ENCODE peak calls at places on chromosome 2, in eight cellular contexts. A is HCT116, M is transverse colon, H is iPS DF 6.9, Z is tibial nerve, F is cardiac muscle cell, L is psoas muscle, R is fibroblast of lung. Q is an unnamed sample.
A peak's percentile ranks its signal among the peaks of the same experiment; 100 is the strongest.

GRCh38 chr2:239805043-239805329 is 220.2 kb downstream of the NDUFA10 start:
- DNase-seq in A (no peak), M (no peak), H (no peak), Z (no peak), F (no peak), L (no peak), R (no peak), Q (no peak)

GRCh38 chr2:99101697-99102096 is 39.8 kb upstream of the C2orf15 start:
- DNase-seq in A (no peak), M (no peak), H (no peak), Z (no peak), F (no peak), L (no peak), R (peak; percentile 40), Q (no peak)

GRCh38 chr2:61855178-61855523 is 1.3 kb upstream of the FAM161A start:
- DNase-seq in A (no peak), M (peak; percentile 29), H (no peak), Z (no peak), F (no peak), L (no peak), R (no peak), Q (peak; percentile 70)

GRCh38 chr2:3297523-3297922 is 80.1 kb downstream of the EIPR1 start:
- DNase-seq in A (no peak), M (no peak), H (no peak), Z (no peak), F (no peak), L (no peak), R (no peak), Q (no peak)

GRCh38 chr2:30410217-30410616 is 36.8 kb upstream of the LCLAT1 start:
- DNase-seq in A (no peak), M (no peak), H (no peak), Z (no peak), F (no peak), L (no peak), R (no peak), Q (no peak)

GRCh38 chr2:254231-254630 is 9.6 kb downstream of the SH3YL1 start:
- DNase-seq in A (no peak), M (no peak), H (no peak), Z (no peak), F (no peak), L (no peak), R (no peak), Q (no peak)

GRCh38 chr2:120236296-120236695 is 13.1 kb upstream of the TMEM185B start:
- DNase-seq in A (no peak), M (peak; percentile 7), H (no peak), Z (no peak), F (no peak), L (peak; percentile 42), R (no peak), Q (no peak)

GRCh38 chr2:181846359-181846758 is 45.2 kb upstream of the ITPRID2 start:
- DNase-seq in A (no peak), M (no peak), H (no peak), Z (no peak), F (no peak), L (no peak), R (no peak), Q (no peak)

GRCh38 chr2:25690058-25690457 is 16.7 kb upstream of the DTNB start:
- DNase-seq in A (no peak), M (no peak), H (no peak), Z (no peak), F (no peak), L (no peak), R (no peak), Q (no peak)

GRCh38 chr2:47063159-47063930 is 91.8 kb downstream of the STPG4 start:
- DNase-seq in A (no peak), M (no peak), H (no peak), Z (no peak), F (no peak), L (no peak), R (no peak), Q (no peak)

GRCh38 chr2:218569661-218570500 is 1.2 kb downstream of the CNOT9 start:
- DNase-seq in A (no peak), M (peak; percentile 13), H (no peak), Z (no peak), F (peak; percentile 2), L (no peak), R (peak; percentile 62), Q (no peak)

GRCh38 chr2:237118025-237118424 is 32.3 kb downstream of the COPS8 start:
- DNase-seq in A (no peak), M (no peak), H (no peak), Z (no peak), F (no peak), L (no peak), R (peak; percentile 51), Q (no peak)

GRCh38 chr2:157229572-157229971 is 27.9 kb upstream of the GALNT5 start:
- DNase-seq in A (no peak), M (no peak), H (no peak), Z (no peak), F (no peak), L (no peak), R (peak; percentile 95), Q (no peak)

GRCh38 chr2:5981241-5982055 is 289.3 kb downstream of the SOX11 start:
- DNase-seq in A (no peak), M (no peak), H (no peak), Z (no peak), F (peak; percentile 32), L (no peak), R (peak; percentile 4), Q (peak; percentile 68)

GRCh38 chr2:99471635-99472326 is 18.0 kb downstream of the REV1 start:
- DNase-seq in A (no peak), M (no peak), H (no peak), Z (no peak), F (no peak), L (no peak), R (no peak), Q (no peak)

GRCh38 chr2:150803689-150804398 is 316.4 kb upstream of the RND3 start:
- DNase-seq in A (no peak), M (no peak), H (no peak), Z (no peak), F (no peak), L (no peak), R (no peak), Q (no peak)

GRCh38 chr2:234339016-234339415 is 157.9 kb downstream of the ARL4C start:
- DNase-seq in A (no peak), M (no peak), H (no peak), Z (no peak), F (no peak), L (no peak), R (no peak), Q (no peak)

GRCh38 chr2:44705356-44705755 is 236.1 kb upstream of the SIX3 start:
- DNase-seq in A (no peak), M (no peak), H (no peak), Z (no peak), F (no peak), L (no peak), R (no peak), Q (no peak)

GRCh38 chr2:9232886-9233285 is 26.3 kb downstream of the ASAP2 start:
- DNase-seq in A (peak; percentile 77), M (no peak), H (no peak), Z (no peak), F (no peak), L (no peak), R (no peak), Q (no peak)

GRCh38 chr2:240810621-240811020 is 9.4 kb downstream of the KIF1A start:
- DNase-seq in A (no peak), M (peak; percentile 4), H (no peak), Z (no peak), F (no peak), L (no peak), R (no peak), Q (no peak)

GRCh38 chr2:229050063-229050635 is 220.9 kb downstream of the PID1 start:
- DNase-seq in A (no peak), M (no peak), H (no peak), Z (no peak), F (no peak), L (no peak), R (peak; percentile 58), Q (no peak)

GRCh38 chr2:134447669-134448068 is 193.8 kb downstream of the MGAT5 start:
- DNase-seq in A (no peak), M (no peak), H (no peak), Z (no peak), F (no peak), L (no peak), R (no peak), Q (no peak)
- H3K27ac ChIP-seq in A (no peak overlapping the region), M (no peak overlapping the region), H (no peak overlapping the region), Z (no peak overlapping the region), F (no peak overlapping the region), L (no peak overlapping the region), R (no peak overlapping the region), Q (no peak overlapping the region)

GRCh38 chr2:196249171-196249570 is 77.8 kb upstream of the STK17B start:
- DNase-seq in A (no peak), M (no peak), H (no peak), Z (no peak), F (no peak), L (no peak), R (peak; percentile 70), Q (no peak)
- H3K27ac ChIP-seq in A (no peak overlapping the region), M (peak overlapping the region; percentile 58), H (no peak overlapping the region), Z (no peak overlapping the region), F (no peak overlapping the region), L (no peak overlapping the region), R (peak overlapping the region; percentile 52), Q (no peak overlapping the region)

GRCh38 chr2:125746321-125746983 is 909.5 kb upstream of the GYPC start:
- DNase-seq in A (no peak), M (no peak), H (no peak), Z (no peak), F (no peak), L (no peak), R (no peak), Q (no peak)
- H3K27ac ChIP-seq in A (no peak overlapping the region), M (no peak overlapping the region), H (no peak overlapping the region), Z (no peak overlapping the region), F (no peak overlapping the region), L (no peak overlapping the region), R (no peak overlapping the region), Q (no peak overlapping the region)

GRCh38 chr2:71564790-71565189 is 111.4 kb downstream of the DYSF start:
- DNase-seq in A (no peak), M (no peak), H (no peak), Z (no peak), F (no peak), L (peak; percentile 12), R (no peak), Q (no peak)

GRCh38 chr2:71566271-71566858 is 113.0 kb downstream of the DYSF start:
- DNase-seq in A (no peak), M (no peak), H (no peak), Z (no peak), F (no peak), L (no peak), R (no peak), Q (no peak)

GRCh38 chr2:71563872-71564271 is 110.5 kb downstream of the DYSF start:
- DNase-seq in A (no peak), M (no peak), H (no peak), Z (no peak), F (no peak), L (peak; percentile 25), R (no peak), Q (no peak)

GRCh38 chr2:71562518-71562917 is 109.2 kb downstream of the DYSF start:
- DNase-seq in A (no peak), M (no peak), H (no peak), Z (no peak), F (peak; percentile 32), L (peak; percentile 15), R (no peak), Q (no peak)

DNA sequence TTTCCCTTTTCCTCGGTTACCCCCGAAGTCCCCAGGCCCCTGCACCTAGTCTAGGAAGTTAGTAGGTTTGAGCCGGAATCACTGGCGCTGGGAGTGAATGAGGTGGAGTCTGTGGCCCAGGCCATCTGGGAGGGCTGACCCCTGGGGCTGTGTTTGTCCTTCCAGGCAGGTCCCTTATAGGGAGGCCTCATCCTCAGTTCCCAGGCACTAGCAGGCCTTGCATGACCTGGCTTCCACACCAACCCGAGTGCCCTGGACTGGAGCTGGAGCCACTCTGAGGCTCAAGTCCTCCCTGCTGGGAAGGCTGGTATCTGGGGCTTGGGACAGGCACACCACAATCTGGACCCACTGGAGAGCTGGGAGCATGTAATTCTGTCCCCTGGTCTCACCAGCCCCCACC is 111.0 kb downstream of the DYSF start:
- DNase-seq in A (no peak), M (no peak), H (no peak), Z (no peak), F (no peak), L (no peak), R (no peak), Q (no peak)
- H3K27ac ChIP-seq in A (no peak overlapping the region), M (no peak overlapping the region), H (no peak overlapping the region), Z (no peak overlapping the region), F (no peak overlapping the region), L (no peak overlapping the region), R (no peak overlapping the region), Q (no peak overlapping the region)